ENCODE peak calls at places on chromosome 22, in four cellular contexts. S is activated CD8-positive, alpha-beta T cell treated with anti-CD3 and anti-CD28 coated beads for 36 hours; H is T-helper 9 cell; Y is fibroblast of the aortic adventitia. R is an unnamed sample.

GRCh38 chr22:40463017-40463631 is 92.7 kb downstream of the SGSM3 start:
- DNase-seq in Y (no peak), H (no peak), S (peak; percentile 78), R (no peak)

GRCh38 chr22:49203091-49203862 is 624.4 kb downstream of the BRD1 start:
- DNase-seq in H (no peak), Y (no peak), S (no peak), R (no peak)

GRCh38 chr22:48282804-48283203 is 1520.4 kb downstream of the TBC1D22A start:
- DNase-seq in S (no peak), H (no peak), Y (no peak), R (no peak)

GRCh38 chr22:45553333-45554039 is 50.8 kb downstream of the FBLN1 start:
- DNase-seq in S (peak; percentile 73), Y (peak; percentile 95), H (peak; percentile 16), R (peak; percentile 70)

GRCh38 chr22:40466976-40467375 is 96.6 kb downstream of the SGSM3 start:
- DNase-seq in Y (no peak), S (no peak), H (no peak), R (no peak)

GRCh38 chr22:50047346-50047745 is 10.8 kb downstream of the TTLL8 start:
- DNase-seq in S (no peak), H (no peak), Y (no peak), R (no peak)

GRCh38 chr22:19643448-19644313 is 70.6 kb upstream of the SEPTIN5 start:
- DNase-seq in H (no peak), Y (peak; percentile 27), S (no peak), R (no peak)

GRCh38 chr22:23548501-23549197 is 31.4 kb downstream of the IGLL1 start:
- DNase-seq in Y (no peak), S (no peak), H (no peak), R (no peak)

GRCh38 chr22:46537946-46538815 is 761 bp upstream of the CELSR1 start:
- DNase-seq in Y (peak; percentile 52), S (no peak), H (no peak), R (peak; percentile 40)

GRCh38 chr22:19149047-19149883 is 827 bp downstream of the GSC2 start:
- DNase-seq in Y (no peak), H (peak; percentile 25), S (peak; percentile 52), R (no peak)